ENCODE peak calls at places on chromosomes 11 and 22, in nine cellular contexts. One of them, this sample, is unnamed.

GRCh38 chr11:65418431-65418680 is 4.2 kb upstream of the NEAT1 start:
- DNase-seq in A549: no peak
- DNase-seq in tibial nerve: no peak
- DNase-seq in Peyer's patch: no peak
- DNase-seq in GM12891: no peak
- DNase-seq in H54: no peak
- DNase-seq in gastrocnemius medialis: no peak
- DNase-seq in lower leg skin: no peak
- DNase-seq in IMR-90: no peak
- DNase-seq in this sample: no peak

GRCh38 chr22:44360686-44361381 is 48.1 kb upstream of the SHISAL1 start:
- DNase-seq in A549: peak; percentile 82
- DNase-seq in tibial nerve: no peak
- DNase-seq in Peyer's patch: no peak
- DNase-seq in GM12891: no peak
- DNase-seq in H54: peak; percentile 51
- DNase-seq in gastrocnemius medialis: peak; percentile 19
- DNase-seq in lower leg skin: no peak
- DNase-seq in IMR-90: peak; percentile 80
- DNase-seq in this sample: peak; percentile 77

GRCh38 chr11:99370557-99371200 is 349.9 kb downstream of the CNTN5 start:
- DNase-seq in A549: peak; percentile 9
- DNase-seq in tibial nerve: no peak
- DNase-seq in Peyer's patch: no peak
- DNase-seq in GM12891: no peak
- DNase-seq in H54: peak; percentile 2
- DNase-seq in gastrocnemius medialis: peak; percentile 66
- DNase-seq in lower leg skin: no peak
- DNase-seq in IMR-90: peak; percentile 72
- DNase-seq in this sample: no peak

GRCh38 chr11:46288451-46288850 is 11.0 kb downstream of the CREB3L1 start:
- DNase-seq in A549: no peak
- DNase-seq in tibial nerve: no peak
- DNase-seq in Peyer's patch: no peak
- DNase-seq in GM12891: no peak
- DNase-seq in H54: no peak
- DNase-seq in gastrocnemius medialis: no peak
- DNase-seq in lower leg skin: no peak
- DNase-seq in IMR-90: no peak
- DNase-seq in this sample: no peak

GRCh38 chr11:15663778-15664218 is 549.1 kb downstream of the INSC start:
- DNase-seq in A549: peak; percentile 19
- DNase-seq in tibial nerve: no peak
- DNase-seq in Peyer's patch: no peak
- DNase-seq in GM12891: no peak
- DNase-seq in H54: no peak
- DNase-seq in gastrocnemius medialis: peak; percentile 44
- DNase-seq in lower leg skin: no peak
- DNase-seq in IMR-90: no peak
- DNase-seq in this sample: no peak

GRCh38 chr11:82775736-82776346 is 42.2 kb upstream of the FAM181B start:
- DNase-seq in A549: peak; percentile 40
- DNase-seq in tibial nerve: peak; percentile 9
- DNase-seq in Peyer's patch: peak; percentile 60
- DNase-seq in GM12891: peak; percentile 26
- DNase-seq in H54: peak; percentile 35
- DNase-seq in gastrocnemius medialis: no peak
- DNase-seq in lower leg skin: no peak
- DNase-seq in IMR-90: peak; percentile 47
- DNase-seq in this sample: no peak

GRCh38 chr11:103608566-103608965 is 427.9 kb upstream of the DDI1 start:
- DNase-seq in A549: no peak
- DNase-seq in tibial nerve: no peak
- DNase-seq in Peyer's patch: no peak
- DNase-seq in GM12891: no peak
- DNase-seq in H54: no peak
- DNase-seq in gastrocnemius medialis: no peak
- DNase-seq in lower leg skin: no peak
- DNase-seq in IMR-90: peak; percentile 64
- DNase-seq in this sample: no peak

GRCh38 chr11:61007383-61007970 is 36.0 kb downstream of the CD6 start:
- DNase-seq in A549: no peak
- DNase-seq in tibial nerve: no peak
- DNase-seq in Peyer's patch: no peak
- DNase-seq in GM12891: peak; percentile 59
- DNase-seq in H54: no peak
- DNase-seq in gastrocnemius medialis: no peak
- DNase-seq in lower leg skin: no peak
- DNase-seq in IMR-90: no peak
- DNase-seq in this sample: no peak

DNA sequence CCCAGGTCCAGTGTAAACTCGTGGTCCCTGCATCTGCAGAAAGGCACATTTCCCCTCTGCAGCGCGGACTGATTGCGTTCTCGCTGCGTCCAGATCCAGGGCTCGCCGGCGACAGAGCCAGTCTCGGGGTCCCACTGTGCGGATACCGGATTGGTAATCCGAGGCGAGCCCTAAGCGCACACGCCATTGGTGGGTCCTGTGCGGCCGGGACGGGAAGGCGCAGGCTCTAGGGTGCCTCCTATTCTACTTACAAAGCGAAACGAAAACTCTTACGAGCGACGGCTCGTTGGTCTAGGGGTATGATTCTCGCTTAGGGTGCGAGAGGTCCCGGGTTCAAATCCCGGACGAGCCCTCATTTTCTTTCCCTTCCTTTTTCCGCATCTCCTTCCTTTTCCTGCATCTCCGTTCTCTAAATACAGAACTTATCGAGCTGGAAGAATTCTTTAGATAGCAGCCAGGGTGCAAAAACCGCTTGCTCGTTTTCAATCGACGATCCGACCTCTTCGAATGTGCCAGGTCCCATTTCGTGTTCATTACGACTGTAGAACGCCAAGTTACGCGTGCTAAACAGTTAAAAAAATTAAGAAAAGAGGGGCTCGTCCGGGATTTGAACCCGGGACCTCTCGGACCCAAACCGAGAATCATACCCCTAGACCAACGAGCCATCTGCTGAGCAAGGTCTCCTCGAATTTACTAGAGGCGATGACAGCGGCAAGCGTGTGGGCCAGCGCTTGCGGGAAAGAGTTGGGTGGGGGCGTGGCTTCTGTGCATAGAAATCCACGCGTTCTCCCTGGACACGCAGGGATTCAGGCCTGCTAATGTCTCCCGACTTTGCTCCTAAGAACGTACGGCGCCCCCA is 29.2 kb upstream of the WNT11 start:
- DNase-seq in A549: peak; percentile 92
- DNase-seq in tibial nerve: peak; percentile 94
- DNase-seq in Peyer's patch: peak; percentile 94
- DNase-seq in GM12891: peak; percentile 95
- DNase-seq in H54: peak; percentile 95
- DNase-seq in gastrocnemius medialis: peak; percentile 83
- DNase-seq in lower leg skin: peak; percentile 92
- DNase-seq in IMR-90: peak; percentile 91
- DNase-seq in this sample: peak; percentile 95
- TF ChIP-seq POLR2A in A549: peak; percentile 58
- TF ChIP-seq POLR2A in tibial nerve: peak; percentile 37
- TF ChIP-seq POLR2A in Peyer's patch: peak; percentile 19
- TF ChIP-seq POLR2A in GM12891: no peak
- TF ChIP-seq POLR2A in H54: peak; percentile 54
- TF ChIP-seq POLR2A in gastrocnemius medialis: peak; percentile 17
- TF ChIP-seq POLR2A in lower leg skin: no peak
- TF ChIP-seq POLR2A in IMR-90: peak; percentile 50
- TF ChIP-seq POLR2A in this sample: peak; percentile 3

GRCh38 chr11:73141031-73141308 is 1.1 kb downstream of the FCHSD2 start:
- DNase-seq in A549: peak; percentile 17
- DNase-seq in tibial nerve: no peak
- DNase-seq in Peyer's patch: peak; percentile 55
- DNase-seq in GM12891: no peak
- DNase-seq in H54: peak; percentile 36
- DNase-seq in gastrocnemius medialis: no peak
- DNase-seq in lower leg skin: no peak
- DNase-seq in IMR-90: no peak
- DNase-seq in this sample: peak; percentile 72
- TF ChIP-seq POLR2A in A549: no peak
- TF ChIP-seq POLR2A in tibial nerve: no peak
- TF ChIP-seq POLR2A in Peyer's patch: no peak
- TF ChIP-seq POLR2A in GM12891: no peak
- TF ChIP-seq POLR2A in H54: no peak
- TF ChIP-seq POLR2A in gastrocnemius medialis: no peak
- TF ChIP-seq POLR2A in lower leg skin: no peak
- TF ChIP-seq POLR2A in IMR-90: no peak
- TF ChIP-seq POLR2A in this sample: no peak

GRCh38 chr11:115920841-115921480 is 416.7 kb upstream of the CADM1 start:
- DNase-seq in A549: no peak
- DNase-seq in tibial nerve: no peak
- DNase-seq in Peyer's patch: no peak
- DNase-seq in GM12891: no peak
- DNase-seq in H54: no peak
- DNase-seq in gastrocnemius medialis: no peak
- DNase-seq in lower leg skin: no peak
- DNase-seq in IMR-90: no peak
- DNase-seq in this sample: no peak

GRCh38 chr11:115920087-115920461 is 415.9 kb upstream of the CADM1 start:
- DNase-seq in A549: no peak
- DNase-seq in tibial nerve: no peak
- DNase-seq in Peyer's patch: no peak
- DNase-seq in GM12891: no peak
- DNase-seq in H54: peak; percentile 7
- DNase-seq in gastrocnemius medialis: no peak
- DNase-seq in lower leg skin: no peak
- DNase-seq in IMR-90: peak; percentile 67
- DNase-seq in this sample: no peak

GRCh38 chr11:115921986-115922385 is 417.8 kb upstream of the CADM1 start:
- DNase-seq in A549: no peak
- DNase-seq in tibial nerve: no peak
- DNase-seq in Peyer's patch: no peak
- DNase-seq in GM12891: no peak
- DNase-seq in H54: no peak
- DNase-seq in gastrocnemius medialis: no peak
- DNase-seq in lower leg skin: no peak
- DNase-seq in IMR-90: no peak
- DNase-seq in this sample: no peak

GRCh38 chr11:115919341-115920086 is 415.3 kb upstream of the CADM1 start:
- DNase-seq in A549: peak; percentile 16
- DNase-seq in tibial nerve: no peak
- DNase-seq in Peyer's patch: no peak
- DNase-seq in GM12891: no peak
- DNase-seq in H54: peak; percentile 18
- DNase-seq in gastrocnemius medialis: no peak
- DNase-seq in lower leg skin: no peak
- DNase-seq in IMR-90: peak; percentile 79
- DNase-seq in this sample: no peak

DNA sequence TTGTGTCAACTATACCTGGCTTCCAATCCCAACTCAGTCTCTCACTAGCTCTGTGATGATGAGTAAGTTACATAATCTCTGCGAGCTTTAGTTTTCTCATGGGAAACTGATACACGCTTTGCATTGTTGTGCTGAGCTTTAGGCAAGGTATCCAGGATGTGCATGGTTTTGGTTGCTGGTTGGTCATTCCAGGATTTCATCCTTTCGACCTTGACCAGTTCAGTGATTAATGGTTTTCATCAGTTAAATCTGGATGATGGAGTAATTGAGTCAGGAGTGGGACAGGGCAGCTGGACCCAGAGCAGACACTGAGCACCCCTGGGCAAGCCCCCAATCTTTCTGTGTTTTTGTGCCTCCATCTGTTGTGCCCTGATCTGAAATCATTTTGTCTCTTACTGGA is 417.3 kb upstream of the CADM1 start:
- DNase-seq in A549: no peak
- DNase-seq in tibial nerve: no peak
- DNase-seq in Peyer's patch: no peak
- DNase-seq in GM12891: no peak
- DNase-seq in H54: no peak
- DNase-seq in gastrocnemius medialis: no peak
- DNase-seq in lower leg skin: no peak
- DNase-seq in IMR-90: no peak
- DNase-seq in this sample: no peak
- TF ChIP-seq POLR2A in A549: no peak
- TF ChIP-seq POLR2A in tibial nerve: no peak
- TF ChIP-seq POLR2A in Peyer's patch: no peak
- TF ChIP-seq POLR2A in GM12891: no peak
- TF ChIP-seq POLR2A in H54: no peak
- TF ChIP-seq POLR2A in gastrocnemius medialis: no peak
- TF ChIP-seq POLR2A in lower leg skin: no peak
- TF ChIP-seq POLR2A in IMR-90: no peak
- TF ChIP-seq POLR2A in this sample: no peak

GRCh38 chr11:74626604-74627003 is 34.2 kb downstream of the POLD3 start:
- DNase-seq in A549: no peak
- DNase-seq in tibial nerve: no peak
- DNase-seq in Peyer's patch: no peak
- DNase-seq in GM12891: no peak
- DNase-seq in H54: no peak
- DNase-seq in gastrocnemius medialis: no peak
- DNase-seq in lower leg skin: no peak
- DNase-seq in IMR-90: no peak
- DNase-seq in this sample: no peak
- TF ChIP-seq POLR2A in A549: no peak
- TF ChIP-seq POLR2A in tibial nerve: no peak
- TF ChIP-seq POLR2A in Peyer's patch: no peak
- TF ChIP-seq POLR2A in GM12891: no peak
- TF ChIP-seq POLR2A in H54: no peak
- TF ChIP-seq POLR2A in gastrocnemius medialis: no peak
- TF ChIP-seq POLR2A in lower leg skin: no peak
- TF ChIP-seq POLR2A in IMR-90: no peak
- TF ChIP-seq POLR2A in this sample: no peak

GRCh38 chr11:68609761-68610160 is 74.6 kb upstream of the GAL start:
- DNase-seq in A549: no peak
- DNase-seq in tibial nerve: no peak
- DNase-seq in Peyer's patch: no peak
- DNase-seq in GM12891: no peak
- DNase-seq in H54: no peak
- DNase-seq in gastrocnemius medialis: no peak
- DNase-seq in lower leg skin: no peak
- DNase-seq in IMR-90: no peak
- DNase-seq in this sample: no peak

GRCh38 chr11:68610452-68611116 is 73.8 kb upstream of the GAL start:
- DNase-seq in A549: peak; percentile 14
- DNase-seq in tibial nerve: no peak
- DNase-seq in Peyer's patch: no peak
- DNase-seq in GM12891: no peak
- DNase-seq in H54: no peak
- DNase-seq in gastrocnemius medialis: no peak
- DNase-seq in lower leg skin: no peak
- DNase-seq in IMR-90: peak; percentile 5
- DNase-seq in this sample: no peak

GRCh38 chr11:68617925-68618809 is 66.2 kb upstream of the GAL start:
- DNase-seq in A549: no peak
- DNase-seq in tibial nerve: no peak
- DNase-seq in Peyer's patch: no peak
- DNase-seq in GM12891: no peak
- DNase-seq in H54: no peak
- DNase-seq in gastrocnemius medialis: no peak
- DNase-seq in lower leg skin: no peak
- DNase-seq in IMR-90: no peak
- DNase-seq in this sample: no peak

GRCh38 chr11:68615657-68616056 is 68.7 kb upstream of the GAL start:
- DNase-seq in A549: no peak
- DNase-seq in tibial nerve: no peak
- DNase-seq in Peyer's patch: no peak
- DNase-seq in GM12891: no peak
- DNase-seq in H54: no peak
- DNase-seq in gastrocnemius medialis: no peak
- DNase-seq in lower leg skin: no peak
- DNase-seq in IMR-90: no peak
- DNase-seq in this sample: no peak
- TF ChIP-seq POLR2A in A549: no peak
- TF ChIP-seq POLR2A in tibial nerve: no peak
- TF ChIP-seq POLR2A in Peyer's patch: no peak
- TF ChIP-seq POLR2A in GM12891: no peak
- TF ChIP-seq POLR2A in H54: no peak
- TF ChIP-seq POLR2A in gastrocnemius medialis: no peak
- TF ChIP-seq POLR2A in lower leg skin: no peak
- TF ChIP-seq POLR2A in IMR-90: no peak
- TF ChIP-seq POLR2A in this sample: no peak